ENCODE peak calls at places on chromosomes 5 and 9, in six cellular contexts. O, U, W, F, C and Y are unnamed samples. For H4K20me1, the result is how much of the 10 kb centered on the place peaks cover.

GRCh38 chr5:119596046-119596445 is 33.3 kb upstream of the FAM170A start:
- DNase-seq in F (no peak), U (no peak), O (no peak), W (no peak), C (no peak), Y (no peak)

GRCh38 chr5:37771731-37772130 is 68.1 kb downstream of the GDNF start:
- DNase-seq in C (peak), U (peak), W (no peak), O (no peak), F (no peak), Y (peak)

GRCh38 chr9:69044226-69045219 is 9.0 kb downstream of the FXN start:
- DNase-seq in C (peak), O (no peak), W (no peak), F (no peak), U (peak), Y (peak)

GRCh38 chr5:68505917-68506860 is 290.6 kb downstream of the PIK3R1 start:
- DNase-seq in U (peak), C (peak), O (peak), F (peak), W (no peak), Y (peak)

GRCh38 chr9:87873607-87874319 is 8.9 kb upstream of the SPATA31E1 start:
- DNase-seq in C (no peak), W (no peak), F (no peak), U (no peak), O (no peak), Y (no peak)

GRCh38 chr9:72022846-72023245 is 37.6 kb downstream of the C9orf57 start:
- DNase-seq in U (peak), O (no peak), C (peak), W (no peak), F (peak), Y (no peak)

GRCh38 chr5:168292783-168293696 is 1.6 kb downstream of the WWC1 start:
- DNase-seq in W (no peak), F (no peak), C (no peak), O (no peak), U (no peak), Y (no peak)

GRCh38 chr5:83368317-83368716 is 103.2 kb upstream of the VCAN start:
- DNase-seq in F (no peak), O (peak), W (no peak), C (peak), U (peak), Y (no peak)

GRCh38 chr9:109735796-109736195 is 44.2 kb upstream of the PALM2AKAP2 start:
- DNase-seq in C (no peak), O (no peak), W (no peak), F (no peak), U (no peak), Y (no peak)

GRCh38 chr9:133880851-133881634 is 111.1 kb downstream of the VAV2 start:
- DNase-seq in C (peak), F (peak), O (no peak), W (no peak), U (no peak), Y (peak)

GRCh38 chr9:27247756-27248155 is 49.2 kb downstream of the EQTN start:
- DNase-seq in C (peak), O (peak), W (peak), U (peak), F (peak), Y (peak)

GRCh38 chr5:78560456-78560855 is 88.1 kb downstream of the LHFPL2 start:
- DNase-seq in U (no peak), W (no peak), O (no peak), C (no peak), F (no peak), Y (no peak)

GRCh38 chr5:142813208-142813607 is 43.0 kb downstream of the ARHGAP26 start:
- DNase-seq in U (no peak), F (no peak), W (no peak), C (no peak), O (no peak), Y (no peak)

GRCh38 chr5:179205277-179205676 is 140.0 kb downstream of the ADAMTS2 start:
- DNase-seq in W (no peak), U (no peak), F (no peak), O (no peak), C (no peak), Y (no peak)

GRCh38 chr9:16213781-16214515 is 656.5 kb downstream of the BNC2 start:
- DNase-seq in C (peak), O (no peak), F (peak), W (no peak), U (peak), Y (no peak)

GRCh38 chr5:74318985-74319563 is 321.5 kb downstream of the ENC1 start:
- DNase-seq in F (no peak), W (no peak), U (peak), C (peak), O (no peak), Y (no peak)

GRCh38 chr9:111978616-111979015 is 82.0 kb downstream of the UGCG start:
- DNase-seq in U (peak), O (no peak), F (no peak), W (no peak), C (no peak), Y (no peak)

GRCh38 chr9:111798786-111799185 is 4.0 kb upstream of the SHOC1 start:
- DNase-seq in W (no peak), F (no peak), U (peak), O (no peak), C (peak), Y (no peak)

GRCh38 chr5:77302247-77302646 is 91.8 kb downstream of the PDE8B start:
- DNase-seq in U (no peak), F (no peak), C (no peak), W (no peak), O (no peak), Y (no peak)

GRCh38 chr5:77301447-77301878 is 91.0 kb downstream of the PDE8B start:
- DNase-seq in O (no peak), U (peak), C (peak), F (no peak), W (no peak), Y (no peak)

GRCh38 chr5:77302653-77303052 is 92.2 kb downstream of the PDE8B start:
- DNase-seq in O (no peak), C (no peak), F (no peak), U (no peak), W (no peak), Y (no peak)

GRCh38 chr5:77304388-77304787 is 93.9 kb downstream of the PDE8B start:
- DNase-seq in O (no peak), C (no peak), U (no peak), W (no peak), F (no peak), Y (no peak)

DNA sequence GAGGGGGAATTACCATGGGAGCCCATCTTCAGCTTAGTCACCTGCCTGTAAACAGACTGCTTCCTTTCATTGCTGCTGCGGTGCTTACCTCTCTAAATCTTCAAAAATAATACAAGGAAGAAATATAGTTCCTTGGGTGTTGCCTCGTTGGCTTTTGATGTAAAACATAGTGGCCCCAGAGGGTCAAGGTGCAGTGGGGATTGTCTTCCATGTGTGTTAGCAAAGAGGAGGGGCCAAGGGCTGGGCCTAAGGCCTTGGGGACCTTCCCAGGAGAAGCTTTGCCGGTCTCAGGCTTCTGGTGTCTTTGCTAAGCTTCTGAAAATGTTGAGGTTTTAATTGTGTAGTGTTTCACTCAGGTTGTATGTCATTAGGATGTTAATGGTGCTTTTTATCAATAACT is 90.0 kb downstream of the PDE8B start:
- DNase-seq in F (no peak), W (no peak), U (no peak), C (no peak), O (no peak), Y (no peak)
- H4K20me1 ChIP-seq in F (under half), W (under half), U (under half), C (under half), O (under half), Y (under half)

GRCh38 chr5:140151068-140151718 is 23.8 kb upstream of the CYSTM1 start:
- DNase-seq in O (no peak), W (no peak), F (no peak), U (no peak), C (no peak), Y (no peak)
- H4K20me1 ChIP-seq in O (under half), W (under half), F (under half), U (under half), C (under half), Y (under half)

GRCh38 chr5:126805108-126805507 is 28.2 kb downstream of the LMNB1 start:
- DNase-seq in F (no peak), O (no peak), U (peak), W (no peak), C (peak), Y (no peak)

GRCh38 chr5:126801174-126801991 is 24.4 kb downstream of the LMNB1 start:
- DNase-seq in W (no peak), C (no peak), U (peak), O (no peak), F (no peak), Y (no peak)

GRCh38 chr5:126794157-126794828 is 17.4 kb downstream of the LMNB1 start:
- DNase-seq in F (no peak), C (no peak), O (no peak), U (no peak), W (peak), Y (no peak)

GRCh38 chr5:126801992-126802294 is 25.0 kb downstream of the LMNB1 start:
- DNase-seq in C (peak), O (no peak), W (peak), U (peak), F (peak), Y (no peak)

DNA sequence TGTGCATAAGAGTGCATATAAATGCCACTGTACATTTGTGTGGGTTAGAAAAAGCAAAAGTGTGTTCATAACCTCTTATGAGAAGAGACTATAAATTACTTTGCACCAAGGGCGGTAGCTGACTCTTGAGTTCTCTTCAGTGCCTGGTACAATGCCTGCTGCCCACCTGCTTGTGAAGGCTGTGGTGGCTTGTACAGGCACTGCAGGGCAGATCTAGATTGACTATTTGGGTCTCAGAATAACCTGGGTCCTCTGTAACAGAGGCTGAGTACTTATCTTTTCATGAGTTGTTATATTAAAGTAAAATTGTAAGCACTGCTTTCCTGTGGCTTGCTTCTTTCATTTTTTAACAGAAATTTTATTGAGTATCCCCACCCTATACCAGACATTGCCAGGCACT is 22.8 kb downstream of the LMNB1 start:
- DNase-seq in O (no peak), W (no peak), C (no peak), U (no peak), F (no peak), Y (no peak)
- H4K20me1 ChIP-seq in O (under half), W (under half), C (under half), U (under half), F (under half), Y (under half)

GRCh38 chr9:132030626-132031325 is 48.9 kb downstream of the MED27 start:
- DNase-seq in O (no peak), W (no peak), F (no peak), C (no peak), U (no peak), Y (no peak)
- H4K20me1 ChIP-seq in O (under half), W (under half), F (under half), C (under half), U (under half), Y (under half)

DNA sequence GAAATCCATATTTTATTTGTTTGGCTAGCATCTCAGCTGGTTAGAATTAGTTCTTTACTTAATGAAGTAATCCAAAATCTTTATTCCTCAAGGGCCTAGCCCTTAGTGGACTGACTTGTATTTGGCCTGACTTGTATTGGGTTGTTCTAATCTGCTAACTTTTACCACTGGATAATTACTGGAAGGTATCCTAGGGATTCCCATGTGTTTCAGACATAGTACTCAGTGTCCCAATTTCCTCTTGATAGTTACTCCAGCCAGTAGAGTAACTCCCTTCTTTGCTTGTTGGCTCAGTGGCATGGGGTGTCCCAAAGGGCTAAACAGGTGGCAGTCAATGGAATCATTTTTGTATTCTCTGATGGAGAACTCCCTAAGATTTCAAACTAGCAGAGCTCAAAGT is 156.0 kb downstream of the DCP2 start:
- DNase-seq in C (no peak), O (no peak), W (no peak), F (no peak), U (no peak), Y (no peak)
- H4K20me1 ChIP-seq in C (under half), O (under half), W (under half), F (under half), U (under half), Y (under half)

GRCh38 chr5:139652788-139653241 is 4.7 kb downstream of the CXXC5 start:
- DNase-seq in F (no peak), C (peak), O (no peak), W (peak), U (peak), Y (no peak)

GRCh38 chr5:139651863-139652787 is 4.0 kb downstream of the CXXC5 start:
- DNase-seq in U (peak), W (peak), O (no peak), F (peak), C (peak), Y (peak)

GRCh38 chr5:139650031-139650688 is 2.0 kb downstream of the CXXC5 start:
- DNase-seq in F (peak), U (peak), C (no peak), O (no peak), W (peak), Y (no peak)

GRCh38 chr5:139650689-139651501 is 2.7 kb downstream of the CXXC5 start:
- DNase-seq in C (no peak), O (no peak), F (peak), U (peak), W (no peak), Y (peak)

DNA sequence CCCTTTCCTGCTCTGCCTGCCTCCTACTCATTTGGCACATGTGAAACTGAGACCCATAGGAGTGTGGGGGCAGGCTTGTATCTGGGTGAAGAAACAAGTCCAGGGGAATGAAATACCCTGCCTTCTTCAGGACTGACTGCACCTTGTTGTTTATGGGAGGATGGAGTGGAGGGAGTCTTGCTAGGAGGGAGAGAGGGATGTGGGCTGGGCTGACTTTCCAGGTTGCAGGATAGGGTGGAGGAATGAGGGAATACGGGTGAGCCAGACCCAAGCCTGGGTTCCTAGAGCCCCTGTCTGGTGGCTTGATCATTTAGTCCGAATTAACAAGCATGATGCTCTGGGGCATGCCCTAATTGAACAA is 3.3 kb downstream of the CXXC5 start:
- DNase-seq in U (peak), F (no peak), O (no peak), C (no peak), W (no peak), Y (no peak)
- H4K20me1 ChIP-seq in U (under half), F (under half), O (under half), C (under half), W (under half), Y (under half)

GRCh38 chr9:136538599-136539426 is 7.0 kb downstream of the NOTCH1 start:
- DNase-seq in F (no peak), W (peak), U (no peak), C (no peak), O (no peak), Y (no peak)
- H4K20me1 ChIP-seq in F (under half), W (under half), U (under half), C (under half), O (under half), Y (under half)

GRCh38 chr9:124392254-124392653 is 23.0 kb downstream of the PSMB7 start:
- DNase-seq in W (no peak), O (no peak), C (no peak), F (no peak), U (no peak), Y (peak)
- H4K20me1 ChIP-seq in W (under half), O (under half), C (under half), F (half or more), U (under half), Y (under half)

GRCh38 chr5:109709225-109709624 is 19.5 kb downstream of the MAN2A1 start:
- DNase-seq in F (peak), O (no peak), C (no peak), U (no peak), W (no peak), Y (no peak)

GRCh38 chr5:109706065-109706464 is 16.3 kb downstream of the MAN2A1 start:
- DNase-seq in U (peak), W (no peak), F (no peak), C (no peak), O (no peak), Y (no peak)

GRCh38 chr5:109705596-109705995 is 15.9 kb downstream of the MAN2A1 start:
- DNase-seq in O (no peak), U (peak), W (no peak), F (no peak), C (peak), Y (no peak)

GRCh38 chr5:109708813-109709212 is 19.1 kb downstream of the MAN2A1 start:
- DNase-seq in C (no peak), O (no peak), U (no peak), W (no peak), F (no peak), Y (no peak)

DNA sequence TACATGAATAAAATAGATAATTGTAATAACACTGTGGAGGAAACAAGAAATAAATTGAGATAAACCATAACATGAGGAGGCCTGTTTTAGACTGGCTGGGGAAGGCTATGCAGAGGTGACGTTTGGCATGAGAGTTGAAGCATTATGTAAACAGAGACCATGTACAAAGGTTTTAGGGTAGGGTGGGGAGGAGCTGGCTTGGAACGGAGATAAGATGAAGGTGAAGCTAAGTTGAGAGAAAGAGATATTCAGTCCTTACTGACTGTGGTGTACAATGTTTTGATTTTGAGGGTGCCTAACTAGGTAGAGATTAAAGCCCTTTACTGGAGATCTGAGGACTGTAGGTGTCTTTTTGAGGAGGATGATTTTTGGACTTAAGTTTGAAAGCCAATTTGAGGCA is 17.8 kb downstream of the MAN2A1 start:
- DNase-seq in O (no peak), U (no peak), W (no peak), F (no peak), C (no peak), Y (no peak)
- H4K20me1 ChIP-seq in O (under half), U (under half), W (under half), F (under half), C (under half), Y (under half)